ENCODE peak calls at places on chromosome 22, in seven cellular contexts. W, F, N, L, J, V and Y are unnamed samples.

GRCh38 chr22:30073743-30074142 is 6.5 kb upstream of the HORMAD2 start:
- DNase-seq in J (no peak), L (no peak), N (no peak), W (no peak), V (no peak), F (no peak), Y (no peak)

GRCh38 chr22:39498368-39498767 is 3.7 kb upstream of the MIEF1 start:
- DNase-seq in N (no peak), J (no peak), L (no peak), F (no peak), V (no peak), W (no peak), Y (no peak)

GRCh38 chr22:19351604-19352003 is 60.1 kb upstream of the CLTCL1 start:
- DNase-seq in F (no peak), W (no peak), J (no peak), N (no peak), V (no peak), L (no peak), Y (no peak)

GRCh38 chr22:23533328-23533762 is 46.7 kb downstream of the IGLL1 start:
- DNase-seq in W (no peak), J (no peak), F (peak), L (no peak), N (peak), V (no peak), Y (no peak)

GRCh38 chr22:27278986-27279385 is 522.6 kb downstream of the MN1 start:
- DNase-seq in F (no peak), L (no peak), W (no peak), V (no peak), N (no peak), J (no peak), Y (peak)

GRCh38 chr22:19149047-19149883 is 827 bp downstream of the GSC2 start:
- DNase-seq in L (peak), W (no peak), N (peak), V (no peak), J (peak), F (peak), Y (no peak)

GRCh38 chr22:28448625-28449024 is 231.0 kb downstream of the TTC28 start:
- DNase-seq in L (no peak), F (no peak), W (no peak), V (no peak), J (no peak), N (no peak), Y (no peak)

GRCh38 chr22:25564979-25565677 is 653 bp downstream of the GRK3 start:
- DNase-seq in L (no peak), V (no peak), J (peak), N (peak), F (peak), W (no peak), Y (no peak)

GRCh38 chr22:17866621-17867020 is 92.4 kb upstream of the BID start:
- DNase-seq in J (no peak), W (no peak), L (no peak), V (no peak), F (no peak), N (no peak), Y (no peak)

GRCh38 chr22:20859615-20860014 is 808 bp downstream of the SNAP29 start:
- DNase-seq in F (no peak), N (no peak), L (no peak), W (no peak), V (no peak), J (no peak), Y (no peak)

GRCh38 chr22:24727218-24727851 is 47.2 kb downstream of the PIWIL3 start:
- DNase-seq in W (peak), N (peak), L (peak), J (no peak), V (peak), F (no peak), Y (peak)

GRCh38 chr22:36027960-36028645 is 521 bp downstream of the RBFOX2 start:
- DNase-seq in N (peak), W (peak), V (no peak), J (no peak), L (no peak), F (no peak), Y (no peak)

GRCh38 chr22:27461470-27461869 is 340.1 kb downstream of the MN1 start:
- DNase-seq in J (no peak), V (peak), N (no peak), F (no peak), L (peak), W (peak), Y (peak)

GRCh38 chr22:30694638-30695350 is at the start of gene OSBP2:
- DNase-seq in F (peak), N (peak), W (no peak), V (no peak), J (peak), L (no peak), Y (peak)

GRCh38 chr22:44972363-44973083 is 37.3 kb downstream of the PHF21B start:
- DNase-seq in L (no peak), V (peak), N (peak), F (no peak), J (no peak), W (no peak), Y (no peak)

GRCh38 chr22:44557064-44557748 is 59.2 kb upstream of the RTL6 start:
- DNase-seq in F (no peak), L (no peak), W (no peak), N (peak), J (no peak), V (no peak), Y (no peak)

GRCh38 chr22:34950480-34950879 is 115.5 kb upstream of the ISX start:
- DNase-seq in V (no peak), W (no peak), F (no peak), N (no peak), J (no peak), L (no peak), Y (no peak)

GRCh38 chr22:31098633-31099110 is 8.7 kb downstream of the SELENOM start:
- DNase-seq in F (no peak), J (no peak), N (no peak), V (no peak), W (no peak), L (peak), Y (no peak)

GRCh38 chr22:46735747-46736608 is 2.1 kb downstream of the CERK start:
- DNase-seq in W (no peak), F (no peak), N (peak), V (no peak), J (no peak), L (no peak), Y (no peak)

GRCh38 chr22:48744283-48744641 is 1083.4 kb downstream of the BRD1 start:
- DNase-seq in J (peak), V (no peak), F (no peak), W (no peak), L (no peak), N (no peak), Y (no peak)

GRCh38 chr22:17972385-17973181 is 51.8 kb downstream of the MICAL3 start:
- DNase-seq in F (no peak), J (peak), N (no peak), L (peak), W (peak), V (peak), Y (peak)

GRCh38 chr22:33025675-33026074 is 32.5 kb downstream of the SYN3 start:
- DNase-seq in J (no peak), L (no peak), V (no peak), W (no peak), N (no peak), F (no peak), Y (no peak)

GRCh38 chr22:30004101-30004500 is 76.2 kb upstream of the HORMAD2 start:
- DNase-seq in W (no peak), F (no peak), L (no peak), V (no peak), J (no peak), N (no peak), Y (no peak)

GRCh38 chr22:21866821-21867527 is 471 bp downstream of the MAPK1 start:
- DNase-seq in V (no peak), F (peak), J (peak), N (peak), W (no peak), L (no peak), Y (no peak)

GRCh38 chr22:24693359-24693758 is 81.2 kb downstream of the PIWIL3 start:
- DNase-seq in V (no peak), N (no peak), W (no peak), J (no peak), L (peak), F (no peak), Y (no peak)

GRCh38 chr22:31680764-31681624 is 19.0 kb upstream of the PISD start:
- DNase-seq in F (no peak), J (no peak), V (peak), N (peak), L (peak), W (peak), Y (peak)

GRCh38 chr22:46003271-46004091 is 26.5 kb upstream of the WNT7B start:
- DNase-seq in N (no peak), F (no peak), W (no peak), L (peak), V (no peak), J (no peak), Y (no peak)

GRCh38 chr22:19891350-19892248 is 36.9 kb upstream of the GNB1L start:
- DNase-seq in N (peak), J (no peak), V (peak), L (peak), F (peak), W (peak), Y (peak)

GRCh38 chr22:30453731-30454510 is 17.9 kb downstream of the SEC14L3 start:
- DNase-seq in F (no peak), N (peak), W (no peak), V (no peak), J (no peak), L (no peak), Y (peak)